ENCODE peak calls at places on chromosomes 1 and 21, in four cellular contexts. M is osteoblast, I is transverse colon, O is OCI-LY7. R is an unnamed sample. For H3K4me1 and H3K36me3, the result is how much of the 10 kb centered on the place peaks cover.

GRCh38 chr1:150995896-150996295 is 10.8 kb downstream of the MINDY1 start:
- DNase-seq in I (no peak), M (no peak), O (no peak), R (no peak)

GRCh38 chr1:217881607-217882332 is 250.6 kb downstream of the SPATA17 start:
- DNase-seq in I (no peak), M (no peak), O (no peak), R (no peak)

GRCh38 chr21:36265431-36265830 is 54.6 kb upstream of the MORC3 start:
- DNase-seq in M (no peak), O (no peak), I (no peak), R (no peak)

GRCh38 chr1:51576923-51577322 is 40.0 kb upstream of the OSBPL9 start:
- DNase-seq in M (no peak), I (no peak), O (no peak), R (no peak)

GRCh38 chr1:25486602-25487001 is 55.9 kb downstream of the MACO1 start:
- DNase-seq in I (no peak), O (peak), M (no peak), R (no peak)

GRCh38 chr1:76209238-76209637 is 134.7 kb downstream of the ST6GALNAC3 start:
- DNase-seq in O (no peak), I (no peak), M (no peak), R (no peak)

GRCh38 chr1:214977700-214978374 is 104.7 kb upstream of the KCNK2 start:
- DNase-seq in M (no peak), O (no peak), I (no peak), R (no peak)

GRCh38 chr1:230171337-230172015 is 104.4 kb downstream of the GALNT2 start:
- DNase-seq in M (peak), I (no peak), O (no peak), R (no peak)

GRCh38 chr1:102919659-102920058 is 188.7 kb downstream of the COL11A1 start:
- DNase-seq in I (no peak), O (no peak), M (peak), R (no peak)

GRCh38 chr1:37999434-38000232 is 5.7 kb downstream of the FHL3 start:
- DNase-seq in I (no peak), O (no peak), M (peak), R (no peak)

GRCh38 chr1:207811920-207812720 is 60.3 kb downstream of the CD46 start:
- DNase-seq in O (no peak), I (no peak), M (peak), R (peak)

GRCh38 chr1:203026666-203027663 is 674 bp downstream of the PPFIA4 start:
- DNase-seq in O (no peak), I (no peak), M (peak), R (no peak)

GRCh38 chr1:111406325-111406768 is 21.2 kb downstream of the OVGP1 start:
- DNase-seq in O (peak), M (no peak), I (peak), R (peak)

GRCh38 chr1:79760521-79760920 is 754.0 kb upstream of the ADGRL4 start:
- DNase-seq in O (no peak), M (no peak), I (no peak), R (no peak)

GRCh38 chr21:39064325-39065012 is 118.8 kb downstream of the PSMG1 start:
- DNase-seq in I (no peak), M (no peak), O (no peak), R (no peak)

GRCh38 chr1:166351676-166352075 is 184.9 kb upstream of the FAM78B start:
- DNase-seq in I (no peak), O (no peak), M (no peak), R (no peak)

GRCh38 chr1:240965581-240966091 is 353.7 kb upstream of the GREM2 start:
- DNase-seq in O (no peak), I (no peak), M (no peak), R (no peak)

GRCh38 chr1:175297291-175297690 is 104.7 kb upstream of the KIAA0040 start:
- DNase-seq in O (no peak), I (no peak), M (no peak), R (no peak)

GRCh38 chr1:86082183-86082582 is 74.4 kb downstream of the COL24A1 start:
- DNase-seq in I (no peak), O (no peak), M (no peak), R (no peak)

GRCh38 chr1:9861371-9861770 is 37.6 kb upstream of the CLSTN1 start:
- DNase-seq in I (no peak), O (peak), M (no peak), R (no peak)

GRCh38 chr1:23825076-23825761 is at the start of gene HMGCL:
- DNase-seq in M (peak), O (peak), I (peak), R (peak)

GRCh38 chr1:228345201-228345930 is 61.3 kb downstream of the TRIM11 start:
- DNase-seq in M (peak), I (peak), O (no peak), R (no peak)

GRCh38 chr1:63463248-63463647 is 59.8 kb downstream of the ITGB3BP start:
- DNase-seq in O (no peak), M (no peak), I (no peak), R (no peak)

GRCh38 chr21:26185021-26185420 is 14.5 kb upstream of the APP start:
- DNase-seq in O (no peak), M (no peak), I (no peak), R (no peak)

GRCh38 chr1:230899845-230900251 is 31.5 kb upstream of the C1orf198 start:
- DNase-seq in O (no peak), M (peak), I (no peak), R (no peak)

GRCh38 chr1:232728507-232729263 is 76.5 kb upstream of the MAP10 start:
- DNase-seq in M (no peak), I (no peak), O (no peak), R (no peak)

GRCh38 chr1:17665950-17666720 is 89.0 kb upstream of the ACTL8 start:
- DNase-seq in M (peak), O (no peak), I (no peak), R (no peak)

GRCh38 chr1:147111381-147112130 is 60.7 kb downstream of the PRKAB2 start:
- DNase-seq in O (no peak), M (no peak), I (no peak), R (no peak)

GRCh38 chr1:69313118-69313517 is 254.6 kb upstream of the LRRC7 start:
- DNase-seq in O (no peak), M (no peak), I (no peak), R (no peak)

GRCh38 chr1:23424171-23424959 is at the start of gene TCEA3:
- DNase-seq in I (peak), M (peak), O (no peak), R (no peak)

GRCh38 chr1:225567789-225568188 is 85.1 kb downstream of the ENAH start:
- DNase-seq in O (peak), I (no peak), M (no peak), R (no peak)

GRCh38 chr21:28752131-28752530 is 240.5 kb downstream of the LTN1 start:
- DNase-seq in M (no peak), O (no peak), I (no peak), R (no peak)

GRCh38 chr1:217780993-217781392 is 149.8 kb downstream of the SPATA17 start:
- DNase-seq in O (no peak), M (no peak), I (no peak), R (no peak)

GRCh38 chr1:27785763-27786162 is 12.7 kb downstream of the STX12 start:
- DNase-seq in I (no peak), O (no peak), M (peak), R (no peak)

GRCh38 chr1:1319646-1319941 is 4.9 kb downstream of the INTS11 start:
- DNase-seq in I (no peak), O (no peak), M (no peak), R (no peak)

GRCh38 chr1:1320666-1321448 is 3.6 kb downstream of the INTS11 start:
- DNase-seq in M (no peak), I (no peak), O (no peak), R (no peak)

GRCh38 chr1:1322418-1322817 is 2.0 kb downstream of the INTS11 start:
- DNase-seq in O (no peak), M (no peak), I (no peak), R (no peak)

GRCh38 chr1:1322952-1323351 is 1.5 kb downstream of the INTS11 start:
- DNase-seq in M (no peak), O (no peak), I (no peak), R (no peak)

DNA sequence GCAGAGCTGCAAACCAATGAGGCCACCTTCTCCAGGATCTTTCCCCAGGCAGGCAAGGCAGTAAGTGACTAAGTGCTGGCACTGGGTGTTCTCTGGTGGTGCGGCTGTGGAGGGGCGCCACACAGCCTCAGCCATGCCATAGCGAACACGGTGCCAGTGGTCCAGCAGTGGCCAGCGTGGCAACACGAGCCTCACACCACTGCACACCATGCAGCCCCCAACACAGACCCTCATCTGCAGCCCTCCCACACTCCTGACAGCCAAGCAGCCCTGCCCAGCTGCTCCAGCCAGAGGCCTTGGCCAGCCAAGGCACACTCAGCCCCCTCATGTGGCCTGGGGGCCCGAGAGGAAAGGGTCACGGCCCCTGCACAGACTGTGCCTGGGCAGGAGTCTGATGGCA is 3.0 kb downstream of the INTS11 start:
- DNase-seq in I (no peak), M (no peak), O (no peak), R (no peak)
- H3K4me1 ChIP-seq in I (under half), M (under half), O (under half), R (half or more)

DNA sequence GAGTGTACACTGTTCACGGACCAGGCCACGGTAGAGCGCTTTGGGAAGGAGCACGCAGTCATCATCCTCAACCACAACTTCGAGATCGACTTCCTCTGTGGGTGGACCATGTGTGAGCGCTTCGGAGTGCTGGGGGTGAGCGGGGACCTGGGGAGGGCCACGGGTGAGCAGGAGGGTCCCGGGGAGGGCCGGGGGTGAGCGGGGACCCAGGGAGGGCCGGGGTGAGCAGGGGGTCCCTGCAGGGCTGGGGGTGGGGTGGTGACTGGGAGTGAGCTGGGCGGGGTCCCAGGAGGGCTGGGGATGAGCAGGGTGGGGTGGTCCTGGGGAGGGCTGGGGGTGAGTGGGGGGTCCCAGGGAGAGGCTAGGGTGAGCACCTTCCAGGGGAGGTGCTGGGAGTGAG is 44.1 kb upstream of the TRAPPC10 start:
- DNase-seq in M (peak), I (no peak), O (no peak), R (no peak)
- H3K36me3 ChIP-seq in M (under half), I (under half), O (under half), R (under half)

DNA sequence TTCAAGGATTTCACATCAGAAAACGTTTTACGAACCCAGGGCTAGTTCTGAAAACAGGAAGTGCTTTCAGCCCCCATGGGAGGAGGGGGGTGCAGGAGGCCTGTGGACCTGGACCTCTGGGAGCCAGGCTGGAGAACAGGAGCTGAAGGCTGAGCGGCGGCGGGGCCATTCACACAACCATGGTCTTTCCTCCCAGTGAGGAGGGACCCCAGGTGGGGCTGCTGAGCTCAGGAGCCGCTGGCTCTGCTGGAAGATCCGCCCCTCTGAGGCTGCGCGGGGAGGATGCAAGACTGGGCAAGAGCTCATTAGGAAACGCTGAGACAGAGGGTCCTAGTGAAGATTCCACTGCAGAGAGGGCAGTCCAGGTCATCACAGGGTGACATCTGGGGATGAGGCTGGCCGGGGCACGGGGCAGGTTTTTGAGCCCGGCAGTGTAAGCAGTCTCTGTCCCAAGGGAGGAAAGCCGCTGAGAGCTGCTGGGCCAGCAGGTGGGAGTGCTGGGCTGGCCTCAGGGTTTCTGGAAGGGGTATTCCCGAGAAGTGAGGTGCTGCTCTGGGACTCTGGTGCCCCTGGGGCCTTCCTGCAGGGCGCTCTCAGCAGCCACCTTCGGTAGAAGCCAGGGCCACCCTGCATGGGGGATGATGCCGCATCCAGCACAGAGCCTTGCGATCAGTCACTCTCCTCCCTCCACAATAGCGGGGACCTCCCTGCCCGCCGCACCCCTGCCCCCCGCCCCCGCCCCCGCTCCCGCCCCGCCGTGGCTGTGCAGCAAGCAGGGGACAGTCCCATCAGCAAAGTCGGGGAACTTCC is 7.5 kb downstream of the MX2 start:
- DNase-seq in I (no peak), O (peak), M (no peak), R (no peak)
- TF ChIP-seq CTCF in I (no peak), O (peak), M (no peak), R (no peak)

GRCh38 chr1:14940285-14940890 is 213.2 kb upstream of the TMEM51 start:
- DNase-seq in I (no peak), M (no peak), O (no peak), R (no peak)
- H3K4me1 ChIP-seq in I (under half), M (under half), O (under half), R (half or more)

GRCh38 chr1:93360111-93360510 is 14.4 kb downstream of the DR1 start:
- DNase-seq in O (no peak), I (no peak), M (no peak), R (no peak)
- H3K36me3 ChIP-seq in O (half or more), I (under half), M (under half), R (under half)

GRCh38 chr1:57082711-57083439 is 117.1 kb upstream of the C8B start:
- DNase-seq in O (no peak), M (no peak), I (no peak), R (no peak)

DNA sequence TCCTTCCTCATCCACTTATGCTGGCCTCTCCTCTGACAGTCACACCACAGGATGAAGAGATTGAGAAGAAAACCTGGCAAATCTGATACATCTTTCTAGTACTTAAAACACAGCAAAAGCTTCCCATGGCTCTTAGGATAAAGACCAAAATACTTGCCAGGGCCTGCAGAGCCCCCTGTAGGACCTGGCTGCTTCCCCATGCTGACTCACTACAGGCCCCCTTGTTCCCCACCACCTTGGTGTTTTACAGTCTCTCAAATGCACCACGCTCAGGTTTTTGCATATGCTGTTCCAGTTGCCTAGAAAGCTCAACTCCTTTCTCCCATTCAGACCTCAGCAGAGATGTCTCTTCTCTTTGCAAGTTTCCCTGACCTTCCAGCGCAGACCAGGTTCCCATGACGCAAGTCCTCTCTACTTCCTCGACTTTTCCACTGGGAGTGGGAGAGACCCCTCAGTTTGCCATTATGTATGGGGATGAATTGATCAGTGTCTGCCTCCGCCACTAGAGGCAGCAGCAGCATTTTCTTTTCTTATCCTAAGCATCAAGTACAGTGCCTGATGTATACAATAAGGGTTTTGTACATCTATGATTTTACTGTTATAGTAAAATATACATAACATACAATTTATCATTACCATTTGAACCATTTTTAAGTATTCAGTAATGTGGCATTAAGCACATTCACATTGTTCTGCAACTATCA is 113.8 kb upstream of the C8B start:
- DNase-seq in I (no peak), O (no peak), M (no peak), R (no peak)
- TF ChIP-seq CTCF in I (no peak), O (peak), M (no peak), R (no peak)